ENCODE peak calls at places on chromosome 11, in four cellular contexts. One of them, this sample, is unnamed.

GRCh38 chr11:117072517-117073218 is 25.6 kb downstream of the SIK3 start:
- DNase-seq in natural killer cell treated with Interleukin-12 subunit alpha and Interleukin-12 subunit beta and Interleukin-15 and Interleukin-18, amount 100 ng/mL, for 72 hours: peak
- DNase-seq in activated CD8-positive, alpha-beta memory T cell treated with anti-CD3 and anti-CD28 coated beads for 48 hours: no peak
- DNase-seq in stimulated activated CD4-positive, alpha-beta T cell treated with anti-CD3 and anti-CD28 coated beads, Interleukin-12 subunit alpha, Interleukin-12 subunit beta, amount 100 ng/mL, for 48 hours: no peak
- DNase-seq in this sample: no peak

GRCh38 chr11:76824980-76825725 is 35.6 kb upstream of the ACER3 start:
- DNase-seq in activated CD8-positive, alpha-beta memory T cell treated with anti-CD3 and anti-CD28 coated beads for 48 hours: no peak
- DNase-seq in natural killer cell treated with Interleukin-12 subunit alpha and Interleukin-12 subunit beta and Interleukin-15 and Interleukin-18, amount 100 ng/mL, for 72 hours: no peak
- DNase-seq in stimulated activated CD4-positive, alpha-beta T cell treated with anti-CD3 and anti-CD28 coated beads, Interleukin-12 subunit alpha, Interleukin-12 subunit beta, amount 100 ng/mL, for 48 hours: no peak
- DNase-seq in this sample: no peak

GRCh38 chr11:68584097-68584496 is 100.2 kb upstream of the GAL start:
- DNase-seq in activated CD8-positive, alpha-beta memory T cell treated with anti-CD3 and anti-CD28 coated beads for 48 hours: peak
- DNase-seq in natural killer cell treated with Interleukin-12 subunit alpha and Interleukin-12 subunit beta and Interleukin-15 and Interleukin-18, amount 100 ng/mL, for 72 hours: no peak
- DNase-seq in stimulated activated CD4-positive, alpha-beta T cell treated with anti-CD3 and anti-CD28 coated beads, Interleukin-12 subunit alpha, Interleukin-12 subunit beta, amount 100 ng/mL, for 48 hours: peak
- DNase-seq in this sample: peak

GRCh38 chr11:69530278-69531070 is 49.0 kb downstream of the LINC01488 start:
- DNase-seq in stimulated activated CD4-positive, alpha-beta T cell treated with anti-CD3 and anti-CD28 coated beads, Interleukin-12 subunit alpha, Interleukin-12 subunit beta, amount 100 ng/mL, for 48 hours: no peak
- DNase-seq in activated CD8-positive, alpha-beta memory T cell treated with anti-CD3 and anti-CD28 coated beads for 48 hours: no peak
- DNase-seq in natural killer cell treated with Interleukin-12 subunit alpha and Interleukin-12 subunit beta and Interleukin-15 and Interleukin-18, amount 100 ng/mL, for 72 hours: peak
- DNase-seq in this sample: no peak

GRCh38 chr11:130216591-130217132 is 57.1 kb downstream of the ST14 start:
- DNase-seq in natural killer cell treated with Interleukin-12 subunit alpha and Interleukin-12 subunit beta and Interleukin-15 and Interleukin-18, amount 100 ng/mL, for 72 hours: no peak
- DNase-seq in activated CD8-positive, alpha-beta memory T cell treated with anti-CD3 and anti-CD28 coated beads for 48 hours: no peak
- DNase-seq in stimulated activated CD4-positive, alpha-beta T cell treated with anti-CD3 and anti-CD28 coated beads, Interleukin-12 subunit alpha, Interleukin-12 subunit beta, amount 100 ng/mL, for 48 hours: no peak
- DNase-seq in this sample: no peak

GRCh38 chr11:14454861-14455632 is 44.6 kb downstream of the COPB1 start:
- DNase-seq in stimulated activated CD4-positive, alpha-beta T cell treated with anti-CD3 and anti-CD28 coated beads, Interleukin-12 subunit alpha, Interleukin-12 subunit beta, amount 100 ng/mL, for 48 hours: no peak
- DNase-seq in natural killer cell treated with Interleukin-12 subunit alpha and Interleukin-12 subunit beta and Interleukin-15 and Interleukin-18, amount 100 ng/mL, for 72 hours: no peak
- DNase-seq in activated CD8-positive, alpha-beta memory T cell treated with anti-CD3 and anti-CD28 coated beads for 48 hours: no peak
- DNase-seq in this sample: no peak

GRCh38 chr11:9574806-9575530 is 1.5 kb downstream of the WEE1 start:
- DNase-seq in stimulated activated CD4-positive, alpha-beta T cell treated with anti-CD3 and anti-CD28 coated beads, Interleukin-12 subunit alpha, Interleukin-12 subunit beta, amount 100 ng/mL, for 48 hours: no peak
- DNase-seq in activated CD8-positive, alpha-beta memory T cell treated with anti-CD3 and anti-CD28 coated beads for 48 hours: no peak
- DNase-seq in natural killer cell treated with Interleukin-12 subunit alpha and Interleukin-12 subunit beta and Interleukin-15 and Interleukin-18, amount 100 ng/mL, for 72 hours: no peak
- DNase-seq in this sample: peak

GRCh38 chr11:128437137-128437536 is 150.2 kb downstream of the ETS1 start:
- DNase-seq in stimulated activated CD4-positive, alpha-beta T cell treated with anti-CD3 and anti-CD28 coated beads, Interleukin-12 subunit alpha, Interleukin-12 subunit beta, amount 100 ng/mL, for 48 hours: no peak
- DNase-seq in natural killer cell treated with Interleukin-12 subunit alpha and Interleukin-12 subunit beta and Interleukin-15 and Interleukin-18, amount 100 ng/mL, for 72 hours: no peak
- DNase-seq in activated CD8-positive, alpha-beta memory T cell treated with anti-CD3 and anti-CD28 coated beads for 48 hours: no peak
- DNase-seq in this sample: no peak

GRCh38 chr11:64347171-64347867 is 7.3 kb downstream of the CCDC88B start:
- DNase-seq in activated CD8-positive, alpha-beta memory T cell treated with anti-CD3 and anti-CD28 coated beads for 48 hours: no peak
- DNase-seq in stimulated activated CD4-positive, alpha-beta T cell treated with anti-CD3 and anti-CD28 coated beads, Interleukin-12 subunit alpha, Interleukin-12 subunit beta, amount 100 ng/mL, for 48 hours: no peak
- DNase-seq in natural killer cell treated with Interleukin-12 subunit alpha and Interleukin-12 subunit beta and Interleukin-15 and Interleukin-18, amount 100 ng/mL, for 72 hours: no peak
- DNase-seq in this sample: no peak

GRCh38 chr11:70506658-70506970 is 108.3 kb downstream of the CTTN start:
- DNase-seq in stimulated activated CD4-positive, alpha-beta T cell treated with anti-CD3 and anti-CD28 coated beads, Interleukin-12 subunit alpha, Interleukin-12 subunit beta, amount 100 ng/mL, for 48 hours: no peak
- DNase-seq in natural killer cell treated with Interleukin-12 subunit alpha and Interleukin-12 subunit beta and Interleukin-15 and Interleukin-18, amount 100 ng/mL, for 72 hours: no peak
- DNase-seq in activated CD8-positive, alpha-beta memory T cell treated with anti-CD3 and anti-CD28 coated beads for 48 hours: no peak
- DNase-seq in this sample: peak

GRCh38 chr11:75524576-75525432 is 937 bp downstream of the GDPD5 start:
- DNase-seq in activated CD8-positive, alpha-beta memory T cell treated with anti-CD3 and anti-CD28 coated beads for 48 hours: no peak
- DNase-seq in stimulated activated CD4-positive, alpha-beta T cell treated with anti-CD3 and anti-CD28 coated beads, Interleukin-12 subunit alpha, Interleukin-12 subunit beta, amount 100 ng/mL, for 48 hours: no peak
- DNase-seq in natural killer cell treated with Interleukin-12 subunit alpha and Interleukin-12 subunit beta and Interleukin-15 and Interleukin-18, amount 100 ng/mL, for 72 hours: no peak
- DNase-seq in this sample: peak

GRCh38 chr11:11011617-11012016 is 153.8 kb upstream of the ZBED5 start:
- DNase-seq in natural killer cell treated with Interleukin-12 subunit alpha and Interleukin-12 subunit beta and Interleukin-15 and Interleukin-18, amount 100 ng/mL, for 72 hours: no peak
- DNase-seq in stimulated activated CD4-positive, alpha-beta T cell treated with anti-CD3 and anti-CD28 coated beads, Interleukin-12 subunit alpha, Interleukin-12 subunit beta, amount 100 ng/mL, for 48 hours: no peak
- DNase-seq in activated CD8-positive, alpha-beta memory T cell treated with anti-CD3 and anti-CD28 coated beads for 48 hours: no peak
- DNase-seq in this sample: no peak

GRCh38 chr11:111801135-111801534 is 34.9 kb upstream of the PPP2R1B start:
- DNase-seq in activated CD8-positive, alpha-beta memory T cell treated with anti-CD3 and anti-CD28 coated beads for 48 hours: no peak
- DNase-seq in stimulated activated CD4-positive, alpha-beta T cell treated with anti-CD3 and anti-CD28 coated beads, Interleukin-12 subunit alpha, Interleukin-12 subunit beta, amount 100 ng/mL, for 48 hours: no peak
- DNase-seq in natural killer cell treated with Interleukin-12 subunit alpha and Interleukin-12 subunit beta and Interleukin-15 and Interleukin-18, amount 100 ng/mL, for 72 hours: no peak
- DNase-seq in this sample: no peak

GRCh38 chr11:130269544-130269943 is 45.2 kb downstream of the ZBTB44 start:
- DNase-seq in activated CD8-positive, alpha-beta memory T cell treated with anti-CD3 and anti-CD28 coated beads for 48 hours: no peak
- DNase-seq in stimulated activated CD4-positive, alpha-beta T cell treated with anti-CD3 and anti-CD28 coated beads, Interleukin-12 subunit alpha, Interleukin-12 subunit beta, amount 100 ng/mL, for 48 hours: no peak
- DNase-seq in natural killer cell treated with Interleukin-12 subunit alpha and Interleukin-12 subunit beta and Interleukin-15 and Interleukin-18, amount 100 ng/mL, for 72 hours: no peak
- DNase-seq in this sample: no peak

GRCh38 chr11:101478587-101479375 is 105.0 kb downstream of the TRPC6 start:
- DNase-seq in activated CD8-positive, alpha-beta memory T cell treated with anti-CD3 and anti-CD28 coated beads for 48 hours: no peak
- DNase-seq in natural killer cell treated with Interleukin-12 subunit alpha and Interleukin-12 subunit beta and Interleukin-15 and Interleukin-18, amount 100 ng/mL, for 72 hours: no peak
- DNase-seq in stimulated activated CD4-positive, alpha-beta T cell treated with anti-CD3 and anti-CD28 coated beads, Interleukin-12 subunit alpha, Interleukin-12 subunit beta, amount 100 ng/mL, for 48 hours: no peak
- DNase-seq in this sample: no peak

GRCh38 chr11:57277845-57278720 is 41.0 kb upstream of the APLNR start:
- DNase-seq in natural killer cell treated with Interleukin-12 subunit alpha and Interleukin-12 subunit beta and Interleukin-15 and Interleukin-18, amount 100 ng/mL, for 72 hours: no peak
- DNase-seq in stimulated activated CD4-positive, alpha-beta T cell treated with anti-CD3 and anti-CD28 coated beads, Interleukin-12 subunit alpha, Interleukin-12 subunit beta, amount 100 ng/mL, for 48 hours: peak
- DNase-seq in activated CD8-positive, alpha-beta memory T cell treated with anti-CD3 and anti-CD28 coated beads for 48 hours: no peak
- DNase-seq in this sample: peak

GRCh38 chr11:17777726-17778091 is 43.1 kb downstream of the KCNC1 start:
- DNase-seq in stimulated activated CD4-positive, alpha-beta T cell treated with anti-CD3 and anti-CD28 coated beads, Interleukin-12 subunit alpha, Interleukin-12 subunit beta, amount 100 ng/mL, for 48 hours: no peak
- DNase-seq in activated CD8-positive, alpha-beta memory T cell treated with anti-CD3 and anti-CD28 coated beads for 48 hours: no peak
- DNase-seq in natural killer cell treated with Interleukin-12 subunit alpha and Interleukin-12 subunit beta and Interleukin-15 and Interleukin-18, amount 100 ng/mL, for 72 hours: no peak
- DNase-seq in this sample: no peak

GRCh38 chr11:20327377-20327776 is 36.1 kb upstream of the HTATIP2 start:
- DNase-seq in natural killer cell treated with Interleukin-12 subunit alpha and Interleukin-12 subunit beta and Interleukin-15 and Interleukin-18, amount 100 ng/mL, for 72 hours: no peak
- DNase-seq in stimulated activated CD4-positive, alpha-beta T cell treated with anti-CD3 and anti-CD28 coated beads, Interleukin-12 subunit alpha, Interleukin-12 subunit beta, amount 100 ng/mL, for 48 hours: no peak
- DNase-seq in activated CD8-positive, alpha-beta memory T cell treated with anti-CD3 and anti-CD28 coated beads for 48 hours: no peak
- DNase-seq in this sample: no peak

GRCh38 chr11:119474682-119475596 is 52.0 kb upstream of the THY1 start:
- DNase-seq in stimulated activated CD4-positive, alpha-beta T cell treated with anti-CD3 and anti-CD28 coated beads, Interleukin-12 subunit alpha, Interleukin-12 subunit beta, amount 100 ng/mL, for 48 hours: peak
- DNase-seq in activated CD8-positive, alpha-beta memory T cell treated with anti-CD3 and anti-CD28 coated beads for 48 hours: peak
- DNase-seq in natural killer cell treated with Interleukin-12 subunit alpha and Interleukin-12 subunit beta and Interleukin-15 and Interleukin-18, amount 100 ng/mL, for 72 hours: no peak
- DNase-seq in this sample: peak

GRCh38 chr11:78744949-78745348 is 170.3 kb upstream of the NARS2 start:
- DNase-seq in activated CD8-positive, alpha-beta memory T cell treated with anti-CD3 and anti-CD28 coated beads for 48 hours: no peak
- DNase-seq in natural killer cell treated with Interleukin-12 subunit alpha and Interleukin-12 subunit beta and Interleukin-15 and Interleukin-18, amount 100 ng/mL, for 72 hours: no peak
- DNase-seq in stimulated activated CD4-positive, alpha-beta T cell treated with anti-CD3 and anti-CD28 coated beads, Interleukin-12 subunit alpha, Interleukin-12 subunit beta, amount 100 ng/mL, for 48 hours: no peak
- DNase-seq in this sample: no peak

GRCh38 chr11:66950113-66950535 is 8.1 kb downstream of the PC start:
- DNase-seq in activated CD8-positive, alpha-beta memory T cell treated with anti-CD3 and anti-CD28 coated beads for 48 hours: no peak
- DNase-seq in stimulated activated CD4-positive, alpha-beta T cell treated with anti-CD3 and anti-CD28 coated beads, Interleukin-12 subunit alpha, Interleukin-12 subunit beta, amount 100 ng/mL, for 48 hours: peak
- DNase-seq in natural killer cell treated with Interleukin-12 subunit alpha and Interleukin-12 subunit beta and Interleukin-15 and Interleukin-18, amount 100 ng/mL, for 72 hours: no peak
- DNase-seq in this sample: no peak

GRCh38 chr11:125464266-125464662 is 31.8 kb downstream of the FEZ1 start:
- DNase-seq in activated CD8-positive, alpha-beta memory T cell treated with anti-CD3 and anti-CD28 coated beads for 48 hours: no peak
- DNase-seq in stimulated activated CD4-positive, alpha-beta T cell treated with anti-CD3 and anti-CD28 coated beads, Interleukin-12 subunit alpha, Interleukin-12 subunit beta, amount 100 ng/mL, for 48 hours: no peak
- DNase-seq in natural killer cell treated with Interleukin-12 subunit alpha and Interleukin-12 subunit beta and Interleukin-15 and Interleukin-18, amount 100 ng/mL, for 72 hours: no peak
- DNase-seq in this sample: no peak

GRCh38 chr11:110130642-110131238 is 37.5 kb downstream of the ZC3H12C start:
- DNase-seq in natural killer cell treated with Interleukin-12 subunit alpha and Interleukin-12 subunit beta and Interleukin-15 and Interleukin-18, amount 100 ng/mL, for 72 hours: no peak
- DNase-seq in activated CD8-positive, alpha-beta memory T cell treated with anti-CD3 and anti-CD28 coated beads for 48 hours: no peak
- DNase-seq in stimulated activated CD4-positive, alpha-beta T cell treated with anti-CD3 and anti-CD28 coated beads, Interleukin-12 subunit alpha, Interleukin-12 subunit beta, amount 100 ng/mL, for 48 hours: no peak
- DNase-seq in this sample: no peak

GRCh38 chr11:68383976-68384501 is 71.6 kb downstream of the LRP5 start:
- DNase-seq in stimulated activated CD4-positive, alpha-beta T cell treated with anti-CD3 and anti-CD28 coated beads, Interleukin-12 subunit alpha, Interleukin-12 subunit beta, amount 100 ng/mL, for 48 hours: peak
- DNase-seq in activated CD8-positive, alpha-beta memory T cell treated with anti-CD3 and anti-CD28 coated beads for 48 hours: peak
- DNase-seq in natural killer cell treated with Interleukin-12 subunit alpha and Interleukin-12 subunit beta and Interleukin-15 and Interleukin-18, amount 100 ng/mL, for 72 hours: no peak
- DNase-seq in this sample: peak

GRCh38 chr11:128407962-128408361 is 179.4 kb downstream of the ETS1 start:
- DNase-seq in stimulated activated CD4-positive, alpha-beta T cell treated with anti-CD3 and anti-CD28 coated beads, Interleukin-12 subunit alpha, Interleukin-12 subunit beta, amount 100 ng/mL, for 48 hours: no peak
- DNase-seq in activated CD8-positive, alpha-beta memory T cell treated with anti-CD3 and anti-CD28 coated beads for 48 hours: no peak
- DNase-seq in natural killer cell treated with Interleukin-12 subunit alpha and Interleukin-12 subunit beta and Interleukin-15 and Interleukin-18, amount 100 ng/mL, for 72 hours: no peak
- DNase-seq in this sample: no peak

GRCh38 chr11:13333456-13333957 is 55.9 kb downstream of the BMAL1 start:
- DNase-seq in activated CD8-positive, alpha-beta memory T cell treated with anti-CD3 and anti-CD28 coated beads for 48 hours: no peak
- DNase-seq in natural killer cell treated with Interleukin-12 subunit alpha and Interleukin-12 subunit beta and Interleukin-15 and Interleukin-18, amount 100 ng/mL, for 72 hours: no peak
- DNase-seq in stimulated activated CD4-positive, alpha-beta T cell treated with anti-CD3 and anti-CD28 coated beads, Interleukin-12 subunit alpha, Interleukin-12 subunit beta, amount 100 ng/mL, for 48 hours: no peak
- DNase-seq in this sample: no peak

GRCh38 chr11:17528181-17528691 is 16.0 kb downstream of the USH1C start:
- DNase-seq in stimulated activated CD4-positive, alpha-beta T cell treated with anti-CD3 and anti-CD28 coated beads, Interleukin-12 subunit alpha, Interleukin-12 subunit beta, amount 100 ng/mL, for 48 hours: peak
- DNase-seq in natural killer cell treated with Interleukin-12 subunit alpha and Interleukin-12 subunit beta and Interleukin-15 and Interleukin-18, amount 100 ng/mL, for 72 hours: no peak
- DNase-seq in activated CD8-positive, alpha-beta memory T cell treated with anti-CD3 and anti-CD28 coated beads for 48 hours: no peak
- DNase-seq in this sample: peak

GRCh38 chr11:121024989-121025388 is 1.1 kb downstream of the TBCEL start:
- DNase-seq in natural killer cell treated with Interleukin-12 subunit alpha and Interleukin-12 subunit beta and Interleukin-15 and Interleukin-18, amount 100 ng/mL, for 72 hours: no peak
- DNase-seq in activated CD8-positive, alpha-beta memory T cell treated with anti-CD3 and anti-CD28 coated beads for 48 hours: no peak
- DNase-seq in stimulated activated CD4-positive, alpha-beta T cell treated with anti-CD3 and anti-CD28 coated beads, Interleukin-12 subunit alpha, Interleukin-12 subunit beta, amount 100 ng/mL, for 48 hours: no peak
- DNase-seq in this sample: no peak

GRCh38 chr11:128728767-128729587 is 35.1 kb downstream of the FLI1 start:
- DNase-seq in activated CD8-positive, alpha-beta memory T cell treated with anti-CD3 and anti-CD28 coated beads for 48 hours: no peak
- DNase-seq in stimulated activated CD4-positive, alpha-beta T cell treated with anti-CD3 and anti-CD28 coated beads, Interleukin-12 subunit alpha, Interleukin-12 subunit beta, amount 100 ng/mL, for 48 hours: no peak
- DNase-seq in natural killer cell treated with Interleukin-12 subunit alpha and Interleukin-12 subunit beta and Interleukin-15 and Interleukin-18, amount 100 ng/mL, for 72 hours: no peak
- DNase-seq in this sample: no peak

GRCh38 chr11:1307163-1307870 is 2.1 kb downstream of the TOLLIP start:
- DNase-seq in natural killer cell treated with Interleukin-12 subunit alpha and Interleukin-12 subunit beta and Interleukin-15 and Interleukin-18, amount 100 ng/mL, for 72 hours: no peak
- DNase-seq in activated CD8-positive, alpha-beta memory T cell treated with anti-CD3 and anti-CD28 coated beads for 48 hours: no peak
- DNase-seq in stimulated activated CD4-positive, alpha-beta T cell treated with anti-CD3 and anti-CD28 coated beads, Interleukin-12 subunit alpha, Interleukin-12 subunit beta, amount 100 ng/mL, for 48 hours: no peak
- DNase-seq in this sample: no peak

GRCh38 chr11:34266987-34267386 is 90.8 kb downstream of the ABTB2 start:
- DNase-seq in stimulated activated CD4-positive, alpha-beta T cell treated with anti-CD3 and anti-CD28 coated beads, Interleukin-12 subunit alpha, Interleukin-12 subunit beta, amount 100 ng/mL, for 48 hours: no peak
- DNase-seq in activated CD8-positive, alpha-beta memory T cell treated with anti-CD3 and anti-CD28 coated beads for 48 hours: no peak
- DNase-seq in natural killer cell treated with Interleukin-12 subunit alpha and Interleukin-12 subunit beta and Interleukin-15 and Interleukin-18, amount 100 ng/mL, for 72 hours: no peak
- DNase-seq in this sample: peak

GRCh38 chr11:130693543-130693942 is 222.7 kb downstream of the SNX19 start:
- DNase-seq in natural killer cell treated with Interleukin-12 subunit alpha and Interleukin-12 subunit beta and Interleukin-15 and Interleukin-18, amount 100 ng/mL, for 72 hours: no peak
- DNase-seq in stimulated activated CD4-positive, alpha-beta T cell treated with anti-CD3 and anti-CD28 coated beads, Interleukin-12 subunit alpha, Interleukin-12 subunit beta, amount 100 ng/mL, for 48 hours: no peak
- DNase-seq in activated CD8-positive, alpha-beta memory T cell treated with anti-CD3 and anti-CD28 coated beads for 48 hours: no peak
- DNase-seq in this sample: no peak

GRCh38 chr11:12175694-12176241 is 65.4 kb downstream of the MICAL2 start:
- DNase-seq in activated CD8-positive, alpha-beta memory T cell treated with anti-CD3 and anti-CD28 coated beads for 48 hours: no peak
- DNase-seq in stimulated activated CD4-positive, alpha-beta T cell treated with anti-CD3 and anti-CD28 coated beads, Interleukin-12 subunit alpha, Interleukin-12 subunit beta, amount 100 ng/mL, for 48 hours: no peak
- DNase-seq in natural killer cell treated with Interleukin-12 subunit alpha and Interleukin-12 subunit beta and Interleukin-15 and Interleukin-18, amount 100 ng/mL, for 72 hours: no peak
- DNase-seq in this sample: no peak

GRCh38 chr11:35746356-35747153 is 84.0 kb downstream of the TRIM44 start:
- DNase-seq in stimulated activated CD4-positive, alpha-beta T cell treated with anti-CD3 and anti-CD28 coated beads, Interleukin-12 subunit alpha, Interleukin-12 subunit beta, amount 100 ng/mL, for 48 hours: no peak
- DNase-seq in natural killer cell treated with Interleukin-12 subunit alpha and Interleukin-12 subunit beta and Interleukin-15 and Interleukin-18, amount 100 ng/mL, for 72 hours: no peak
- DNase-seq in activated CD8-positive, alpha-beta memory T cell treated with anti-CD3 and anti-CD28 coated beads for 48 hours: no peak
- DNase-seq in this sample: no peak

GRCh38 chr11:76382209-76382608 is 1.1 kb downstream of the GVQW3 start:
- DNase-seq in stimulated activated CD4-positive, alpha-beta T cell treated with anti-CD3 and anti-CD28 coated beads, Interleukin-12 subunit alpha, Interleukin-12 subunit beta, amount 100 ng/mL, for 48 hours: no peak
- DNase-seq in natural killer cell treated with Interleukin-12 subunit alpha and Interleukin-12 subunit beta and Interleukin-15 and Interleukin-18, amount 100 ng/mL, for 72 hours: no peak
- DNase-seq in activated CD8-positive, alpha-beta memory T cell treated with anti-CD3 and anti-CD28 coated beads for 48 hours: no peak
- DNase-seq in this sample: no peak

GRCh38 chr11:35978173-35978572 is 34.3 kb downstream of the LDLRAD3 start:
- DNase-seq in natural killer cell treated with Interleukin-12 subunit alpha and Interleukin-12 subunit beta and Interleukin-15 and Interleukin-18, amount 100 ng/mL, for 72 hours: no peak
- DNase-seq in stimulated activated CD4-positive, alpha-beta T cell treated with anti-CD3 and anti-CD28 coated beads, Interleukin-12 subunit alpha, Interleukin-12 subunit beta, amount 100 ng/mL, for 48 hours: no peak
- DNase-seq in activated CD8-positive, alpha-beta memory T cell treated with anti-CD3 and anti-CD28 coated beads for 48 hours: no peak
- DNase-seq in this sample: no peak

GRCh38 chr11:116169776-116170175 is 603.0 kb downstream of the BUD13 start:
- DNase-seq in activated CD8-positive, alpha-beta memory T cell treated with anti-CD3 and anti-CD28 coated beads for 48 hours: no peak
- DNase-seq in natural killer cell treated with Interleukin-12 subunit alpha and Interleukin-12 subunit beta and Interleukin-15 and Interleukin-18, amount 100 ng/mL, for 72 hours: no peak
- DNase-seq in stimulated activated CD4-positive, alpha-beta T cell treated with anti-CD3 and anti-CD28 coated beads, Interleukin-12 subunit alpha, Interleukin-12 subunit beta, amount 100 ng/mL, for 48 hours: no peak
- DNase-seq in this sample: no peak

GRCh38 chr11:62142921-62143320 is 19.1 kb downstream of the INCENP start:
- DNase-seq in natural killer cell treated with Interleukin-12 subunit alpha and Interleukin-12 subunit beta and Interleukin-15 and Interleukin-18, amount 100 ng/mL, for 72 hours: no peak
- DNase-seq in stimulated activated CD4-positive, alpha-beta T cell treated with anti-CD3 and anti-CD28 coated beads, Interleukin-12 subunit alpha, Interleukin-12 subunit beta, amount 100 ng/mL, for 48 hours: no peak
- DNase-seq in activated CD8-positive, alpha-beta memory T cell treated with anti-CD3 and anti-CD28 coated beads for 48 hours: no peak
- DNase-seq in this sample: peak

GRCh38 chr11:2261436-2262230 is 8.8 kb downstream of the ASCL2 start:
- DNase-seq in activated CD8-positive, alpha-beta memory T cell treated with anti-CD3 and anti-CD28 coated beads for 48 hours: no peak
- DNase-seq in natural killer cell treated with Interleukin-12 subunit alpha and Interleukin-12 subunit beta and Interleukin-15 and Interleukin-18, amount 100 ng/mL, for 72 hours: no peak
- DNase-seq in stimulated activated CD4-positive, alpha-beta T cell treated with anti-CD3 and anti-CD28 coated beads, Interleukin-12 subunit alpha, Interleukin-12 subunit beta, amount 100 ng/mL, for 48 hours: no peak
- DNase-seq in this sample: no peak